ENCODE peak calls at places on chromosomes 6 and 20, in nine cellular contexts. One of them, this sample, is unnamed.
A peak's percentile ranks its signal among the peaks of the same experiment; 100 is the strongest.

GRCh38 chr6:25122001-25122400 is 157.2 kb upstream of the CARMIL1 start:
- DNase-seq in NCI-H774: no peak
- DNase-seq in NCI-H345: no peak
- DNase-seq in right cardiac atrium: peak; percentile 84
- DNase-seq in tibial nerve: no peak
- DNase-seq in cardiac muscle cell: peak; percentile 83
- DNase-seq in Calu3: no peak
- DNase-seq in choroid plexus epithelial cell: peak; percentile 38
- DNase-seq in progenitor cell of endocrine pancreas: no peak
- DNase-seq in this sample: peak; percentile 58

GRCh38 chr6:160215232-160215631 is 43.4 kb downstream of the SLC22A2 start:
- DNase-seq in progenitor cell of endocrine pancreas: no peak
- DNase-seq in cardiac muscle cell: peak; percentile 29
- DNase-seq in tibial nerve: no peak
- DNase-seq in NCI-H345: no peak
- DNase-seq in Calu3: no peak
- DNase-seq in NCI-H774: no peak
- DNase-seq in choroid plexus epithelial cell: peak; percentile 14
- DNase-seq in right cardiac atrium: no peak
- DNase-seq in this sample: no peak

GRCh38 chr6:146420255-146420654 is 123.4 kb upstream of the RAB32 start:
- DNase-seq in tibial nerve: no peak
- DNase-seq in Calu3: no peak
- DNase-seq in choroid plexus epithelial cell: no peak
- DNase-seq in NCI-H774: no peak
- DNase-seq in progenitor cell of endocrine pancreas: no peak
- DNase-seq in cardiac muscle cell: no peak
- DNase-seq in NCI-H345: no peak
- DNase-seq in right cardiac atrium: no peak
- DNase-seq in this sample: no peak

GRCh38 chr6:45681860-45682488 is 304.2 kb upstream of the SUPT3H start:
- DNase-seq in Calu3: no peak
- DNase-seq in cardiac muscle cell: peak; percentile 23
- DNase-seq in NCI-H345: no peak
- DNase-seq in choroid plexus epithelial cell: no peak
- DNase-seq in tibial nerve: no peak
- DNase-seq in right cardiac atrium: no peak
- DNase-seq in NCI-H774: no peak
- DNase-seq in progenitor cell of endocrine pancreas: no peak
- DNase-seq in this sample: no peak

GRCh38 chr6:157222201-157222981 is 100.9 kb downstream of the TMEM242 start:
- DNase-seq in right cardiac atrium: peak; percentile 42
- DNase-seq in NCI-H345: no peak
- DNase-seq in NCI-H774: no peak
- DNase-seq in cardiac muscle cell: no peak
- DNase-seq in progenitor cell of endocrine pancreas: no peak
- DNase-seq in Calu3: no peak
- DNase-seq in choroid plexus epithelial cell: no peak
- DNase-seq in tibial nerve: no peak
- DNase-seq in this sample: no peak

GRCh38 chr20:4967752-4968477 is 33.4 kb downstream of the SLC23A2 start:
- DNase-seq in progenitor cell of endocrine pancreas: no peak
- DNase-seq in NCI-H345: no peak
- DNase-seq in right cardiac atrium: no peak
- DNase-seq in Calu3: no peak
- DNase-seq in cardiac muscle cell: no peak
- DNase-seq in choroid plexus epithelial cell: no peak
- DNase-seq in tibial nerve: no peak
- DNase-seq in NCI-H774: no peak
- DNase-seq in this sample: no peak

GRCh38 chr6:44661221-44661609 is 273.7 kb downstream of the CDC5L start:
- DNase-seq in progenitor cell of endocrine pancreas: no peak
- DNase-seq in right cardiac atrium: no peak
- DNase-seq in cardiac muscle cell: no peak
- DNase-seq in NCI-H774: no peak
- DNase-seq in tibial nerve: no peak
- DNase-seq in NCI-H345: no peak
- DNase-seq in choroid plexus epithelial cell: peak; percentile 13
- DNase-seq in Calu3: no peak
- DNase-seq in this sample: no peak

GRCh38 chr6:168789699-168790098 is 348.7 kb downstream of the SMOC2 start:
- DNase-seq in right cardiac atrium: no peak
- DNase-seq in cardiac muscle cell: no peak
- DNase-seq in Calu3: no peak
- DNase-seq in progenitor cell of endocrine pancreas: no peak
- DNase-seq in tibial nerve: no peak
- DNase-seq in choroid plexus epithelial cell: no peak
- DNase-seq in NCI-H774: no peak
- DNase-seq in NCI-H345: no peak
- DNase-seq in this sample: no peak

GRCh38 chr20:59148713-59149493 is 14.7 kb upstream of the ZNF831 start:
- DNase-seq in progenitor cell of endocrine pancreas: no peak
- DNase-seq in right cardiac atrium: no peak
- DNase-seq in NCI-H774: no peak
- DNase-seq in choroid plexus epithelial cell: no peak
- DNase-seq in NCI-H345: no peak
- DNase-seq in tibial nerve: no peak
- DNase-seq in cardiac muscle cell: no peak
- DNase-seq in Calu3: no peak
- DNase-seq in this sample: no peak

GRCh38 chr6:35046098-35046497 is 95.0 kb downstream of the TCP11 start:
- DNase-seq in NCI-H774: no peak
- DNase-seq in right cardiac atrium: no peak
- DNase-seq in progenitor cell of endocrine pancreas: no peak
- DNase-seq in NCI-H345: no peak
- DNase-seq in choroid plexus epithelial cell: no peak
- DNase-seq in Calu3: no peak
- DNase-seq in cardiac muscle cell: no peak
- DNase-seq in tibial nerve: no peak
- DNase-seq in this sample: no peak

GRCh38 chr6:43940393-43941087 is 170.5 kb downstream of the VEGFA start:
- DNase-seq in NCI-H345: no peak
- DNase-seq in right cardiac atrium: no peak
- DNase-seq in choroid plexus epithelial cell: no peak
- DNase-seq in Calu3: no peak
- DNase-seq in tibial nerve: no peak
- DNase-seq in progenitor cell of endocrine pancreas: no peak
- DNase-seq in NCI-H774: no peak
- DNase-seq in cardiac muscle cell: no peak
- DNase-seq in this sample: no peak

GRCh38 chr20:43916073-43916874 is 1.6 kb downstream of the TOX2 start:
- DNase-seq in Calu3: no peak
- DNase-seq in cardiac muscle cell: peak; percentile 60
- DNase-seq in tibial nerve: no peak
- DNase-seq in progenitor cell of endocrine pancreas: no peak
- DNase-seq in choroid plexus epithelial cell: no peak
- DNase-seq in NCI-H774: no peak
- DNase-seq in right cardiac atrium: no peak
- DNase-seq in NCI-H345: peak; percentile 35
- DNase-seq in this sample: no peak

GRCh38 chr6:148760568-148761531 is 14.0 kb downstream of the UST start:
- DNase-seq in NCI-H774: no peak
- DNase-seq in tibial nerve: peak; percentile 74
- DNase-seq in choroid plexus epithelial cell: peak; percentile 97
- DNase-seq in Calu3: no peak
- DNase-seq in progenitor cell of endocrine pancreas: no peak
- DNase-seq in right cardiac atrium: peak; percentile 87
- DNase-seq in NCI-H345: no peak
- DNase-seq in cardiac muscle cell: peak; percentile 96
- DNase-seq in this sample: no peak

This sample was measured in NCI-H748 treated with DMSO at 0.1 percent for 48 hours.